ENCODE peak calls at places on chromosomes 3 and 15, in five cellular contexts. One of them, this sample, is unnamed.

GRCh38 chr3:109597438-109597837 is 260.1 kb upstream of the DPPA4 start:
- DNase-seq in mesenchymal stem cell: no peak
- DNase-seq in H1: no peak
- DNase-seq in neuronal stem cell: no peak
- DNase-seq in trophoblast cell: no peak
- DNase-seq in this sample: no peak

GRCh38 chr3:13548696-13549512 is at the start of gene FBLN2:
- DNase-seq in mesenchymal stem cell: peak
- DNase-seq in H1: peak
- DNase-seq in neuronal stem cell: peak
- DNase-seq in trophoblast cell: peak
- DNase-seq in this sample: peak

GRCh38 chr3:166284994-166285393 is 447.8 kb upstream of the BCHE start:
- DNase-seq in mesenchymal stem cell: peak
- DNase-seq in H1: no peak
- DNase-seq in neuronal stem cell: no peak
- DNase-seq in trophoblast cell: no peak
- DNase-seq in this sample: no peak

GRCh38 chr3:190696777-190697501 is 165.6 kb downstream of the GMNC start:
- DNase-seq in mesenchymal stem cell: peak
- DNase-seq in H1: no peak
- DNase-seq in neuronal stem cell: peak
- DNase-seq in trophoblast cell: peak
- DNase-seq in this sample: no peak

GRCh38 chr3:133941390-133941789 is 45.7 kb upstream of the RAB6B start:
- DNase-seq in mesenchymal stem cell: no peak
- DNase-seq in H1: peak
- DNase-seq in neuronal stem cell: no peak
- DNase-seq in trophoblast cell: no peak
- DNase-seq in this sample: peak

GRCh38 chr15:75840659-75841058 is 2.6 kb upstream of the UBE2Q2 start:
- DNase-seq in mesenchymal stem cell: peak
- DNase-seq in H1: no peak
- DNase-seq in neuronal stem cell: no peak
- DNase-seq in trophoblast cell: no peak
- DNase-seq in this sample: no peak

GRCh38 chr3:105866656-105867653 is 1.9 kb downstream of the CBLB start:
- DNase-seq in mesenchymal stem cell: peak
- DNase-seq in H1: no peak
- DNase-seq in neuronal stem cell: no peak
- DNase-seq in trophoblast cell: peak
- DNase-seq in this sample: no peak

GRCh38 chr3:129608087-129608935 is 1.8 kb upstream of the PLXND1 start:
- DNase-seq in mesenchymal stem cell: peak
- DNase-seq in H1: no peak
- DNase-seq in neuronal stem cell: no peak
- DNase-seq in trophoblast cell: no peak
- DNase-seq in this sample: peak

GRCh38 chr3:127720985-127721384 is 48.2 kb downstream of the ABTB1 start:
- DNase-seq in mesenchymal stem cell: no peak
- DNase-seq in H1: no peak
- DNase-seq in neuronal stem cell: no peak
- DNase-seq in trophoblast cell: no peak
- DNase-seq in this sample: no peak

GRCh38 chr15:60804986-60805949 is 326.3 kb upstream of the ICE2 start:
- DNase-seq in mesenchymal stem cell: peak
- DNase-seq in H1: peak
- DNase-seq in neuronal stem cell: no peak
- DNase-seq in trophoblast cell: no peak
- DNase-seq in this sample: peak

GRCh38 chr3:116441652-116442051 is 3.6 kb downstream of the LSAMP start:
- DNase-seq in mesenchymal stem cell: no peak
- DNase-seq in H1: no peak
- DNase-seq in neuronal stem cell: no peak
- DNase-seq in trophoblast cell: no peak
- DNase-seq in this sample: no peak

GRCh38 chr3:99499235-99499798 is 139.1 kb upstream of the COL8A1 start:
- DNase-seq in mesenchymal stem cell: peak
- DNase-seq in H1: no peak
- DNase-seq in neuronal stem cell: no peak
- DNase-seq in trophoblast cell: peak
- DNase-seq in this sample: no peak

GRCh38 chr3:141311170-141311495 is 57.2 kb upstream of the ZBTB38 start:
- DNase-seq in mesenchymal stem cell: no peak
- DNase-seq in H1: no peak
- DNase-seq in neuronal stem cell: no peak
- DNase-seq in trophoblast cell: no peak
- DNase-seq in this sample: no peak

GRCh38 chr3:114223146-114223545 is 14.2 kb downstream of the ZNF80 start:
- DNase-seq in mesenchymal stem cell: no peak
- DNase-seq in H1: no peak
- DNase-seq in neuronal stem cell: no peak
- DNase-seq in trophoblast cell: no peak
- DNase-seq in this sample: no peak

GRCh38 chr3:106329505-106329904 is 460.7 kb upstream of the CBLB start:
- DNase-seq in mesenchymal stem cell: peak
- DNase-seq in H1: no peak
- DNase-seq in neuronal stem cell: no peak
- DNase-seq in trophoblast cell: peak
- DNase-seq in this sample: no peak

GRCh38 chr3:98814799-98815450 is 51.8 kb downstream of the ST3GAL6 start:
- DNase-seq in mesenchymal stem cell: peak
- DNase-seq in H1: no peak
- DNase-seq in neuronal stem cell: no peak
- DNase-seq in trophoblast cell: peak
- DNase-seq in this sample: no peak

GRCh38 chr15:74208901-74209559 is 6.4 kb upstream of the STRA6 start:
- DNase-seq in mesenchymal stem cell: peak
- DNase-seq in H1: peak
- DNase-seq in neuronal stem cell: no peak
- DNase-seq in trophoblast cell: no peak
- DNase-seq in this sample: peak

GRCh38 chr3:51704511-51704950 is 2.3 kb upstream of the GRM2 start:
- DNase-seq in mesenchymal stem cell: no peak
- DNase-seq in H1: no peak
- DNase-seq in neuronal stem cell: no peak
- DNase-seq in trophoblast cell: no peak
- DNase-seq in this sample: no peak

GRCh38 chr15:100468265-100468664 is 60.5 kb downstream of the CERS3 start:
- DNase-seq in mesenchymal stem cell: no peak
- DNase-seq in H1: no peak
- DNase-seq in neuronal stem cell: no peak
- DNase-seq in trophoblast cell: no peak
- DNase-seq in this sample: no peak

GRCh38 chr3:56855856-56856538 is 54.2 kb upstream of the ARHGEF3 start:
- DNase-seq in mesenchymal stem cell: peak
- DNase-seq in H1: peak
- DNase-seq in neuronal stem cell: peak
- DNase-seq in trophoblast cell: peak
- DNase-seq in this sample: peak

GRCh38 chr3:33016846-33017405 is 65.5 kb downstream of the CCR4 start:
- DNase-seq in mesenchymal stem cell: no peak
- DNase-seq in H1: no peak
- DNase-seq in neuronal stem cell: no peak
- DNase-seq in trophoblast cell: peak
- DNase-seq in this sample: no peak

GRCh38 chr15:40773902-40774301 is 4.1 kb downstream of the C15orf62 start:
- DNase-seq in mesenchymal stem cell: no peak
- DNase-seq in H1: no peak
- DNase-seq in neuronal stem cell: no peak
- DNase-seq in trophoblast cell: no peak
- DNase-seq in this sample: no peak

GRCh38 chr15:91787198-91787597 is 66.3 kb upstream of the SLCO3A1 start:
- DNase-seq in mesenchymal stem cell: no peak
- DNase-seq in H1: no peak
- DNase-seq in neuronal stem cell: no peak
- DNase-seq in trophoblast cell: peak
- DNase-seq in this sample: no peak

GRCh38 chr15:91793771-91794170 is 59.7 kb upstream of the SLCO3A1 start:
- DNase-seq in mesenchymal stem cell: no peak
- DNase-seq in H1: no peak
- DNase-seq in neuronal stem cell: no peak
- DNase-seq in trophoblast cell: no peak
- DNase-seq in this sample: no peak

GRCh38 chr15:91795281-91795680 is 58.2 kb upstream of the SLCO3A1 start:
- DNase-seq in mesenchymal stem cell: no peak
- DNase-seq in H1: no peak
- DNase-seq in neuronal stem cell: no peak
- DNase-seq in trophoblast cell: no peak
- DNase-seq in this sample: no peak

GRCh38 chr15:91789136-91789535 is 64.4 kb upstream of the SLCO3A1 start:
- DNase-seq in mesenchymal stem cell: no peak
- DNase-seq in H1: no peak
- DNase-seq in neuronal stem cell: no peak
- DNase-seq in trophoblast cell: no peak
- DNase-seq in this sample: no peak

GRCh38 chr15:91790826-91791225 is 62.7 kb upstream of the SLCO3A1 start:
- DNase-seq in mesenchymal stem cell: no peak
- DNase-seq in H1: no peak
- DNase-seq in neuronal stem cell: no peak
- DNase-seq in trophoblast cell: no peak
- DNase-seq in this sample: no peak
- H3K9ac ChIP-seq in mesenchymal stem cell: no peak
- H3K9ac ChIP-seq in H1: no peak
- H3K9ac ChIP-seq in neuronal stem cell: no peak
- H3K9ac ChIP-seq in trophoblast cell: no peak
- H3K9ac ChIP-seq in this sample: no peak

GRCh38 chr3:66504761-66505641 is 4.2 kb upstream of the LRIG1 start:
- DNase-seq in mesenchymal stem cell: no peak
- DNase-seq in H1: no peak
- DNase-seq in neuronal stem cell: no peak
- DNase-seq in trophoblast cell: peak
- DNase-seq in this sample: no peak

GRCh38 chr3:66501483-66502266 is 853 bp upstream of the LRIG1 start:
- DNase-seq in mesenchymal stem cell: no peak
- DNase-seq in H1: no peak
- DNase-seq in neuronal stem cell: no peak
- DNase-seq in trophoblast cell: peak
- DNase-seq in this sample: no peak

GRCh38 chr3:66500575-66501482 is at the start of gene LRIG1:
- DNase-seq in mesenchymal stem cell: peak
- DNase-seq in H1: peak
- DNase-seq in neuronal stem cell: peak
- DNase-seq in trophoblast cell: peak
- DNase-seq in this sample: peak

GRCh38 chr3:66502267-66502874 is 1.5 kb upstream of the LRIG1 start:
- DNase-seq in mesenchymal stem cell: no peak
- DNase-seq in H1: no peak
- DNase-seq in neuronal stem cell: no peak
- DNase-seq in trophoblast cell: no peak
- DNase-seq in this sample: no peak

DNA sequence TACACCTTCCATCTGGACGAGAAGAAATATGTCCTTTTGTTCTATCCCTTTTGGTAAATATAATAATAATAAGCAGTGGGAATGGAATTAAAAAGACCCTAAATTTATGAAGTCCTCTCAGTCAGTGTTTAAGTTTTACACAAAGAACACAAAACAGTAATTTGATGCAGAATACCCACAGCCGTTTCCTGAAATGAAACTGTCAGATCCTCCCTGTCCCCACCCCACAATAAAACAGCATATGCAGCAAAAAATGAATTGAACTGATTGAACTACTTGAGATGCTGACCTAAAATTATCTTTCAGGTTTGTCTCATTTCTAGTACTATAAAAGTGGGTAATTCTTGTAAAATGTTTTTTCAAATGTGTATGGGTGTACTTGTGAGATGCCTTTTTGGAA is 2.2 kb upstream of the LRIG1 start:
- DNase-seq in mesenchymal stem cell: no peak
- DNase-seq in H1: no peak
- DNase-seq in neuronal stem cell: no peak
- DNase-seq in trophoblast cell: no peak
- DNase-seq in this sample: no peak
- H2BK12ac ChIP-seq in mesenchymal stem cell: no peak
- H2BK12ac ChIP-seq in H1: no peak
- H2BK12ac ChIP-seq in neuronal stem cell: no peak
- H2BK12ac ChIP-seq in trophoblast cell: no peak
- H2BK12ac ChIP-seq in this sample: no peak

DNA sequence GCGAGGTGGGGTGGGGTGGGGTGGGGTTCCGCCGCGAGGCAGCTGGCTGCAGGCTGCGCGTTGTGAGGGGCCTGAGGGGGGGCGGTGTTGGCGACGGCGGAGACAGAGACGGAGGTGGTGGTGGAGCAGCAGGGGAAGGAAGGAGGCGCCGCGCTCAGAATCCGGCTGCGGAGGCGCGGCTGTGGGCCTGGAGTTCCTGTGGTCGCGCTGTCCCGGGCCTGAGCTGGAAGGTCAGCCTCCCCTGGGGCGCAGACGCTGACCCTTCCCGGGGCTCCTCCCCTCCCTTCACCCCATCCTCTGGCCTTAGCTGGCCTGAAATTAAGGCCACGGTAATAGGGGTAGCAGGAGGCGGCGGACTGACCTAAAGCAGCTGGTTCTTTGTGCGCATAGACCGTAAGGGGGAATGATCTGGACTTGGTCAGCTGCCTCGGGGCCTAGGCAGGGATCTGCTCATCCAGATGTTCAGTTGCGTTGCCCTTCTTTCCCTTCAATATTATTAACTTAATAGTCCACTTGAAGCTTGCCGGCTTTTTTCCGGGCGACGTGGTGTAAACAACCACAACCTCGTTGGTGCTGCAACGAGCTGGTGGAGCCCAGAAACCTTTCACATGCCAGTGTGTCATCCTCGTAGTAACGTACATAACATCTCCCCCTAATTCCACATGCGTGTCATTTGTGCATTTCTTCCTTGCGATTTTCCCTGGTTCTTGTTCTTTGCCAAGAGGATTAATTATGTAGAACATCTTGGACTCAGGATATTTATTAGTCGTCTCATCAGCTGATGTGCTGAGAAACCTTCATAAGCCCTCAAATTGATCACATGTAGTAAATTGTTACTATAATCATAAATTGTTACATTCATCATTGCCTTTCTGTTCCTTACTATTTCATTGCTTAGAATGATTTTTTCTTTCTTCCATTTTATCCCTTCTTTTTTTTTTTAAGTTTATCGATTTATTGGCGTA is 626 bp downstream of the SEC62 start:
- DNase-seq in mesenchymal stem cell: peak
- DNase-seq in H1: no peak
- DNase-seq in neuronal stem cell: peak
- DNase-seq in trophoblast cell: peak
- DNase-seq in this sample: no peak
- H4K8ac ChIP-seq in mesenchymal stem cell: peak
- H4K8ac ChIP-seq in H1: peak
- H4K8ac ChIP-seq in neuronal stem cell: no peak
- H4K8ac ChIP-seq in trophoblast cell: peak
- H4K8ac ChIP-seq in this sample: no peak

DNA sequence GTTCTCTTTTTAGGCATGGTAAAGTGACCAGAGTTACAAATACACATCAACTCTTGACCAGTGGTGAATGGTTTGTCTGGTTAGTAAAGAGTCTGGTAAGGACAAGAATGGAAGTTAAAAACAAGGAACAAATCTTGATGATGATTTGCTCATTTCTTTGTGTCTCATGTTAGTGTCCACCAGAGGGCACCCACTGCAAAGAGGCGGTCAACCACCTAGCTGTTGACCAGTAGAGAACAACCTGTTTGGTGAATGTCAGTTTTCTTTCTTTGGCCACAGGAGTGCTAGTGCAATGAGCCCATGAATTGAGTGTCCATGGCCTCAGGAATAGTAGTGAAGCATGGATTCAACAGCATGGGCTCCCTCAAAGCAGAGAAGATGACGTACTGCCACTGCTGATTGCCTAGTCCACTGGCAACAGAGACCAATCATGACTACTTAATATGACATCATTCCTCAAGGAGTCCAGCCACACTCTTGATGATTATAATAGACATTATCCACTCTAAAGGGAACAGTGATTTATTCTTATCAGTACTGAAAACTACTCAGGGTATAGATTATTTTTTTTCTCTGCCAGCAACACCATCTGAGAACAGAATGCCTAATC is 10.7 kb upstream of the CNTN6 start:
- DNase-seq in mesenchymal stem cell: peak
- DNase-seq in H1: peak
- DNase-seq in neuronal stem cell: peak
- DNase-seq in trophoblast cell: peak
- DNase-seq in this sample: peak
- H3K9ac ChIP-seq in mesenchymal stem cell: no peak
- H3K9ac ChIP-seq in H1: no peak
- H3K9ac ChIP-seq in neuronal stem cell: no peak
- H3K9ac ChIP-seq in trophoblast cell: no peak
- H3K9ac ChIP-seq in this sample: no peak

This sample was measured in H9.